ENCODE peak calls at places on chromosomes 5 and 9, in nine cellular contexts. One of them, this sample, is unnamed.

GRCh38 chr5:76358-77169 is 15.4 kb upstream of the PLEKHG4B start:
- DNase-seq in NCI-H1092 treated with DMSO at 0.1 percent for 48 hours: no peak
- DNase-seq in activated naive CD4-positive, alpha-beta T cell treated with anti-CD3 and anti-CD28 coated beads for 36 hours: no peak
- DNase-seq in stimulated activated CD4-positive, alpha-beta T cell treated with anti-CD3 and anti-CD28 coated beads, Interleukin-12 subunit alpha, Interleukin-12 subunit beta, amount 100 ng/mL, for 4 hours: no peak
- DNase-seq in GM12892: no peak
- DNase-seq in left lung: no peak
- DNase-seq in epithelial cell of esophagus: no peak
- DNase-seq in pancreas: peak
- DNase-seq in T-helper 17 cell: no peak
- DNase-seq in this sample: no peak

GRCh38 chr9:32672478-32672877 is 37.0 kb upstream of the TAF1L start:
- DNase-seq in NCI-H1092 treated with DMSO at 0.1 percent for 48 hours: no peak
- DNase-seq in activated naive CD4-positive, alpha-beta T cell treated with anti-CD3 and anti-CD28 coated beads for 36 hours: no peak
- DNase-seq in stimulated activated CD4-positive, alpha-beta T cell treated with anti-CD3 and anti-CD28 coated beads, Interleukin-12 subunit alpha, Interleukin-12 subunit beta, amount 100 ng/mL, for 4 hours: no peak
- DNase-seq in GM12892: no peak
- DNase-seq in left lung: no peak
- DNase-seq in epithelial cell of esophagus: peak
- DNase-seq in pancreas: no peak
- DNase-seq in T-helper 17 cell: no peak
- DNase-seq in this sample: no peak

GRCh38 chr9:132182609-132183073 is 20.8 kb downstream of the NTNG2 start:
- DNase-seq in NCI-H1092 treated with DMSO at 0.1 percent for 48 hours: peak
- DNase-seq in activated naive CD4-positive, alpha-beta T cell treated with anti-CD3 and anti-CD28 coated beads for 36 hours: no peak
- DNase-seq in stimulated activated CD4-positive, alpha-beta T cell treated with anti-CD3 and anti-CD28 coated beads, Interleukin-12 subunit alpha, Interleukin-12 subunit beta, amount 100 ng/mL, for 4 hours: no peak
- DNase-seq in GM12892: no peak
- DNase-seq in left lung: no peak
- DNase-seq in epithelial cell of esophagus: no peak
- DNase-seq in pancreas: no peak
- DNase-seq in T-helper 17 cell: no peak
- DNase-seq in this sample: no peak

GRCh38 chr5:164048527-164048926 is 543.1 kb downstream of the MAT2B start:
- DNase-seq in NCI-H1092 treated with DMSO at 0.1 percent for 48 hours: no peak
- DNase-seq in activated naive CD4-positive, alpha-beta T cell treated with anti-CD3 and anti-CD28 coated beads for 36 hours: no peak
- DNase-seq in stimulated activated CD4-positive, alpha-beta T cell treated with anti-CD3 and anti-CD28 coated beads, Interleukin-12 subunit alpha, Interleukin-12 subunit beta, amount 100 ng/mL, for 4 hours: no peak
- DNase-seq in GM12892: no peak
- DNase-seq in left lung: no peak
- DNase-seq in epithelial cell of esophagus: peak
- DNase-seq in pancreas: no peak
- DNase-seq in T-helper 17 cell: no peak
- DNase-seq in this sample: no peak

GRCh38 chr5:90939208-90939607 is 380.6 kb downstream of the ADGRV1 start:
- DNase-seq in NCI-H1092 treated with DMSO at 0.1 percent for 48 hours: no peak
- DNase-seq in activated naive CD4-positive, alpha-beta T cell treated with anti-CD3 and anti-CD28 coated beads for 36 hours: no peak
- DNase-seq in stimulated activated CD4-positive, alpha-beta T cell treated with anti-CD3 and anti-CD28 coated beads, Interleukin-12 subunit alpha, Interleukin-12 subunit beta, amount 100 ng/mL, for 4 hours: no peak
- DNase-seq in GM12892: no peak
- DNase-seq in left lung: no peak
- DNase-seq in epithelial cell of esophagus: peak
- DNase-seq in pancreas: no peak
- DNase-seq in T-helper 17 cell: no peak
- DNase-seq in this sample: no peak

GRCh38 chr5:176870110-176870591 is 29.0 kb downstream of the HK3 start:
- DNase-seq in NCI-H1092 treated with DMSO at 0.1 percent for 48 hours: no peak
- DNase-seq in activated naive CD4-positive, alpha-beta T cell treated with anti-CD3 and anti-CD28 coated beads for 36 hours: peak
- DNase-seq in stimulated activated CD4-positive, alpha-beta T cell treated with anti-CD3 and anti-CD28 coated beads, Interleukin-12 subunit alpha, Interleukin-12 subunit beta, amount 100 ng/mL, for 4 hours: no peak
- DNase-seq in GM12892: no peak
- DNase-seq in left lung: peak
- DNase-seq in epithelial cell of esophagus: peak
- DNase-seq in pancreas: peak
- DNase-seq in T-helper 17 cell: no peak
- DNase-seq in this sample: peak

GRCh38 chr5:50745221-50745620 is 78.8 kb downstream of the PARP8 start:
- DNase-seq in NCI-H1092 treated with DMSO at 0.1 percent for 48 hours: no peak
- DNase-seq in activated naive CD4-positive, alpha-beta T cell treated with anti-CD3 and anti-CD28 coated beads for 36 hours: no peak
- DNase-seq in stimulated activated CD4-positive, alpha-beta T cell treated with anti-CD3 and anti-CD28 coated beads, Interleukin-12 subunit alpha, Interleukin-12 subunit beta, amount 100 ng/mL, for 4 hours: no peak
- DNase-seq in GM12892: no peak
- DNase-seq in left lung: no peak
- DNase-seq in epithelial cell of esophagus: no peak
- DNase-seq in pancreas: no peak
- DNase-seq in T-helper 17 cell: no peak
- DNase-seq in this sample: no peak

GRCh38 chr5:6188344-6188743 is 190.0 kb downstream of the MED10 start:
- DNase-seq in NCI-H1092 treated with DMSO at 0.1 percent for 48 hours: peak
- DNase-seq in activated naive CD4-positive, alpha-beta T cell treated with anti-CD3 and anti-CD28 coated beads for 36 hours: no peak
- DNase-seq in stimulated activated CD4-positive, alpha-beta T cell treated with anti-CD3 and anti-CD28 coated beads, Interleukin-12 subunit alpha, Interleukin-12 subunit beta, amount 100 ng/mL, for 4 hours: no peak
- DNase-seq in GM12892: peak
- DNase-seq in left lung: no peak
- DNase-seq in epithelial cell of esophagus: no peak
- DNase-seq in pancreas: no peak
- DNase-seq in T-helper 17 cell: no peak
- DNase-seq in this sample: no peak

GRCh38 chr5:114185274-114185673 is 176.6 kb upstream of the KCNN2 start:
- DNase-seq in NCI-H1092 treated with DMSO at 0.1 percent for 48 hours: no peak
- DNase-seq in activated naive CD4-positive, alpha-beta T cell treated with anti-CD3 and anti-CD28 coated beads for 36 hours: no peak
- DNase-seq in stimulated activated CD4-positive, alpha-beta T cell treated with anti-CD3 and anti-CD28 coated beads, Interleukin-12 subunit alpha, Interleukin-12 subunit beta, amount 100 ng/mL, for 4 hours: no peak
- DNase-seq in GM12892: no peak
- DNase-seq in left lung: peak
- DNase-seq in epithelial cell of esophagus: no peak
- DNase-seq in pancreas: no peak
- DNase-seq in T-helper 17 cell: no peak
- DNase-seq in this sample: no peak

GRCh38 chr9:106769331-106769730 is 93.6 kb upstream of the ZNF462 start:
- DNase-seq in NCI-H1092 treated with DMSO at 0.1 percent for 48 hours: no peak
- DNase-seq in activated naive CD4-positive, alpha-beta T cell treated with anti-CD3 and anti-CD28 coated beads for 36 hours: no peak
- DNase-seq in stimulated activated CD4-positive, alpha-beta T cell treated with anti-CD3 and anti-CD28 coated beads, Interleukin-12 subunit alpha, Interleukin-12 subunit beta, amount 100 ng/mL, for 4 hours: no peak
- DNase-seq in GM12892: no peak
- DNase-seq in left lung: no peak
- DNase-seq in epithelial cell of esophagus: no peak
- DNase-seq in pancreas: no peak
- DNase-seq in T-helper 17 cell: no peak
- DNase-seq in this sample: no peak

GRCh38 chr5:135428586-135428985 is 18.6 kb downstream of the DCANP1 start:
- DNase-seq in NCI-H1092 treated with DMSO at 0.1 percent for 48 hours: no peak
- DNase-seq in activated naive CD4-positive, alpha-beta T cell treated with anti-CD3 and anti-CD28 coated beads for 36 hours: no peak
- DNase-seq in stimulated activated CD4-positive, alpha-beta T cell treated with anti-CD3 and anti-CD28 coated beads, Interleukin-12 subunit alpha, Interleukin-12 subunit beta, amount 100 ng/mL, for 4 hours: no peak
- DNase-seq in GM12892: no peak
- DNase-seq in left lung: no peak
- DNase-seq in epithelial cell of esophagus: no peak
- DNase-seq in pancreas: no peak
- DNase-seq in T-helper 17 cell: no peak
- DNase-seq in this sample: no peak

GRCh38 chr5:143014017-143014651 is 244.0 kb downstream of the ARHGAP26 start:
- DNase-seq in NCI-H1092 treated with DMSO at 0.1 percent for 48 hours: peak
- DNase-seq in activated naive CD4-positive, alpha-beta T cell treated with anti-CD3 and anti-CD28 coated beads for 36 hours: peak
- DNase-seq in stimulated activated CD4-positive, alpha-beta T cell treated with anti-CD3 and anti-CD28 coated beads, Interleukin-12 subunit alpha, Interleukin-12 subunit beta, amount 100 ng/mL, for 4 hours: no peak
- DNase-seq in GM12892: no peak
- DNase-seq in left lung: peak
- DNase-seq in epithelial cell of esophagus: peak
- DNase-seq in pancreas: no peak
- DNase-seq in T-helper 17 cell: no peak
- DNase-seq in this sample: no peak

GRCh38 chr9:21141427-21141882 is at the start of gene IFNW1:
- DNase-seq in NCI-H1092 treated with DMSO at 0.1 percent for 48 hours: no peak
- DNase-seq in activated naive CD4-positive, alpha-beta T cell treated with anti-CD3 and anti-CD28 coated beads for 36 hours: no peak
- DNase-seq in stimulated activated CD4-positive, alpha-beta T cell treated with anti-CD3 and anti-CD28 coated beads, Interleukin-12 subunit alpha, Interleukin-12 subunit beta, amount 100 ng/mL, for 4 hours: no peak
- DNase-seq in GM12892: no peak
- DNase-seq in left lung: no peak
- DNase-seq in epithelial cell of esophagus: no peak
- DNase-seq in pancreas: no peak
- DNase-seq in T-helper 17 cell: no peak
- DNase-seq in this sample: no peak

GRCh38 chr5:64417390-64417789 is 88.4 kb upstream of the RGS7BP start:
- DNase-seq in NCI-H1092 treated with DMSO at 0.1 percent for 48 hours: no peak
- DNase-seq in activated naive CD4-positive, alpha-beta T cell treated with anti-CD3 and anti-CD28 coated beads for 36 hours: no peak
- DNase-seq in stimulated activated CD4-positive, alpha-beta T cell treated with anti-CD3 and anti-CD28 coated beads, Interleukin-12 subunit alpha, Interleukin-12 subunit beta, amount 100 ng/mL, for 4 hours: no peak
- DNase-seq in GM12892: no peak
- DNase-seq in left lung: no peak
- DNase-seq in epithelial cell of esophagus: no peak
- DNase-seq in pancreas: no peak
- DNase-seq in T-helper 17 cell: no peak
- DNase-seq in this sample: no peak

GRCh38 chr5:8954801-8955200 is 591.1 kb downstream of the SEMA5A start:
- DNase-seq in NCI-H1092 treated with DMSO at 0.1 percent for 48 hours: no peak
- DNase-seq in activated naive CD4-positive, alpha-beta T cell treated with anti-CD3 and anti-CD28 coated beads for 36 hours: no peak
- DNase-seq in stimulated activated CD4-positive, alpha-beta T cell treated with anti-CD3 and anti-CD28 coated beads, Interleukin-12 subunit alpha, Interleukin-12 subunit beta, amount 100 ng/mL, for 4 hours: no peak
- DNase-seq in GM12892: no peak
- DNase-seq in left lung: no peak
- DNase-seq in epithelial cell of esophagus: no peak
- DNase-seq in pancreas: no peak
- DNase-seq in T-helper 17 cell: no peak
- DNase-seq in this sample: no peak

This sample was measured in G401.